ENCODE peak calls at places on chromosomes 5 and 9, in nine cellular contexts. G is stomach, D is HCT116, S is HepG2, B is sigmoid colon, E is transverse colon, V is esophagus muscularis mucosa, R is Panc1, H is GM12878. K is an unnamed sample.
A peak's percentile ranks its signal among the peaks of the same experiment; 100 is the strongest.

GRCh38 chr5:174418809-174419522 is 305.4 kb upstream of the MSX2 start:
- DNase-seq in G (no peak), D (peak; percentile 15), S (peak; percentile 7), B (no peak), E (peak; percentile 11), V (no peak), R (no peak), H (no peak), K (no peak)

GRCh38 chr5:132832612-132833011 is 2.2 kb upstream of the SHROOM1 start:
- DNase-seq in G (no peak), D (no peak), S (no peak), B (no peak), E (no peak), V (no peak), R (no peak), H (no peak), K (no peak)

GRCh38 chr9:20701058-20701457 is 17.0 kb downstream of the FOCAD start:
- DNase-seq in G (no peak), D (no peak), S (no peak), B (no peak), E (no peak), V (no peak), R (no peak), H (no peak), K (no peak)

GRCh38 chr5:78467744-78468357 is 107.4 kb downstream of the SCAMP1 start:
- DNase-seq in G (no peak), D (no peak), S (peak; percentile 31), B (no peak), E (no peak), V (no peak), R (peak; percentile 17), H (peak; percentile 3), K (no peak)

GRCh38 chr9:134004881-134005280 is 12.8 kb upstream of the VAV2 start:
- DNase-seq in G (no peak), D (no peak), S (no peak), B (no peak), E (no peak), V (no peak), R (no peak), H (no peak), K (peak; percentile 32)

GRCh38 chr5:142548739-142549275 is 137.1 kb downstream of the FGF1 start:
- DNase-seq in G (peak; percentile 36), D (peak; percentile 93), S (peak; percentile 88), B (peak; percentile 70), E (peak; percentile 41), V (no peak), R (peak; percentile 97), H (peak; percentile 12), K (no peak)

GRCh38 chr5:170576602-170577584 is 73.1 kb downstream of the KCNIP1 start:
- DNase-seq in G (no peak), D (no peak), S (no peak), B (no peak), E (no peak), V (no peak), R (no peak), H (no peak), K (no peak)

GRCh38 chr9:112065781-112066606 is 109.1 kb downstream of the SUSD1 start:
- DNase-seq in G (peak; percentile 86), D (peak; percentile 91), S (no peak), B (peak; percentile 67), E (peak; percentile 81), V (peak; percentile 82), R (no peak), H (no peak), K (no peak)

GRCh38 chr5:34563951-34564705 is 92.0 kb upstream of the RAI14 start:
- DNase-seq in G (peak; percentile 49), D (no peak), S (no peak), B (no peak), E (no peak), V (no peak), R (no peak), H (no peak), K (peak; percentile 76)

GRCh38 chr5:175710361-175710760 is 52.5 kb downstream of the HRH2 start:
- DNase-seq in G (peak; percentile 24), D (no peak), S (no peak), B (peak; percentile 48), E (no peak), V (no peak), R (no peak), H (no peak), K (peak; percentile 57)

GRCh38 chr9:34987160-34988040 is 2.1 kb upstream of the DNAJB5 start:
- DNase-seq in G (no peak), D (no peak), S (no peak), B (no peak), E (no peak), V (no peak), R (no peak), H (no peak), K (peak; percentile 74)

GRCh38 chr9:16868706-16869105 is 1.8 kb downstream of the BNC2 start:
- DNase-seq in G (no peak), D (no peak), S (no peak), B (no peak), E (no peak), V (no peak), R (no peak), H (no peak), K (no peak)

GRCh38 chr5:71925608-71926091 is 181.6 kb upstream of the MAP1B start:
- DNase-seq in G (no peak), D (no peak), S (no peak), B (no peak), E (no peak), V (peak; percentile 86), R (no peak), H (no peak), K (no peak)

GRCh38 chr5:34916518-34916917 is 1.0 kb downstream of the BRIX1 start:
- DNase-seq in G (no peak), D (no peak), S (no peak), B (no peak), E (no peak), V (no peak), R (no peak), H (no peak), K (no peak)

DNA sequence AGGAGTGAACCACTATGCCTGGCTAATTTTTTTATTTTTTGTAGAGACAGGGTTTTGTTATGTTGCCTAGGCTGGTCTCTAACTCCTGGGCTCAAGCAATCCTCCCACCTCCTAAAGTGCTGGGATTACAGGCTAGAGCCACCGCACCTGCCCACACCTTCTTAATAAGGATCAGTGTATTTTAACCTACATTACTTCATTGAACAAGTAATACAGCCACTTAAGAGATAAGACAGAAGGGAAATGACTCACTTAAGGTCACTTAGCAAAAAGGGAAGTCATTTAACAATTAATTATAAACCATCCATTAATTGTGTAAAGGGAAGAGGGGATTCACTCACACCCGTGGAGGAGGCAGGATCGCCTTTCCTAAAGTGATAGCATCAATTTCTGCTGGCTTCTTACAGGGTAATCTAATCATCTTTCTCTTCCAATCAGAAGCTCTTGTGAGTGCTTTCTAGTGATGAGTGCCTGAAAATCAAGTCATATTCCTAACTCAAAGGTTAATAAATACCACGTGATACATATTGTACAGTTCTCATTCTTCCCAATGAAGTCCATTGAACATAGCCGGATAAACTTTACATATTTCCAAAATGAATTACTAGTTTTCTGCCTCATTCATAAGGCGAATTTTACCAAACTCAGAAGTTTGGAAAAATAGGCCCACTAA is 3.5 kb downstream of the FBXW11 start:
- DNase-seq in G (no peak), D (no peak), S (no peak), B (no peak), E (no peak), V (no peak), R (no peak), H (no peak), K (no peak)
- H3K4me1 ChIP-seq in G (peaks cover 85% of the 10 kb centered on the region), D (peaks cover 9% of the 10 kb centered on the region), S (peaks cover 38% of the 10 kb centered on the region), B (peaks cover 64% of the 10 kb centered on the region), E (peaks cover 44% of the 10 kb centered on the region), V (peaks cover 83% of the 10 kb centered on the region), R (peaks cover 45% of the 10 kb centered on the region), H (peaks cover 41% of the 10 kb centered on the region), K (peaks cover 60% of the 10 kb centered on the region)

GRCh38 chr5:151150484-151151262 is 6.9 kb downstream of the ANXA6 start:
- DNase-seq in G (peak; percentile 31), D (no peak), S (no peak), B (peak; percentile 89), E (peak; percentile 61), V (no peak), R (no peak), H (peak; percentile 50), K (peak; percentile 89)
- TF ChIP-seq POLR2AphosphoS5 in G (no peak), D (no peak), S (no peak), B (peak; percentile 76), E (peak; percentile 26), V (peak; percentile 56), R (no peak), H (no peak), K (no peak)

DNA sequence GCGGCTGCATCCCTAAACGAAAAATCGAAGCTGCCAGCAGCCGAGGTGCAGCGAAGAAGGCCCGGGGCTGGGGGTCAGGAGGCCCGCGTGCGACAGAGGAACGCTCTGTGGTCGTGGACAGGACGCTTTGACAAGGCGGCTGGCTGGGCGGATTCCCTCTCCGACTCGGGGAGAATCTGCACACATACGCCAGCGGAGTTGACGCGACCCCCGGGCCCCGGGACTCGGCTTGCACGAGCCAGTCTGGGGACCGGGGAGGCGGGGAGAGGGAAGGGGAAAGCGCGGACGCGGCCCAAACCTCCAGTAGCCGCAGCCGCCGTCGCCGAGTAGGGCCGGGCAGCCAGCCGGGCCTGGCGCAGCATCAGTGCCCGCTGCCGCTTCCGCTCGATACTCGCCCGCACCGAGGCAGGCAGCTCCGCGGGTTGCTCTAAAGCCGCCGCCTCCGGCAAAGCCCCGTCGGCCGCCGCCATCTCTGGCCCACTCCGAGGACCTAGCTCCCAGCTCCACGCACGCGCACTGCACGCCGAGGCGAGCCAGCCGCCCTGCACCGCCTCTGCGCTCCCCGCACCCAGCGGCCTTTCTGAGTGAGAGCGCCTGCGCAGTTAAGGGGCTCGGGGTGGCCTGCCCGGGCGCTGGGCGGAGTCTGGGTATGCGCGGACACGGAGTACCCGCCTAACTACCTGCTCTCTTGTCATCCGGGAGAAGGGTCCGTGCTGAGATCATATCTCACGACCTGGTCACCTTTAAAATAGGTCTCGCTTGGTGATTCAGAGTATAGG is at the start of gene XPA:
- DNase-seq in G (peak; percentile 98), D (peak; percentile 87), S (peak; percentile 92), B (peak; percentile 98), E (peak; percentile 98), V (peak; percentile 97), R (peak; percentile 47), H (peak; percentile 80), K (peak; percentile 100)
- TF ChIP-seq CTCF in G (no peak), D (no peak), S (no peak), B (no peak), E (no peak), V (no peak), R (no peak), H (no peak), K (peak; percentile 30)

GRCh38 chr9:129933215-129933614 is 98.0 kb downstream of the USP20 start:
- DNase-seq in G (no peak), D (no peak), S (no peak), B (no peak), E (no peak), V (no peak), R (no peak), H (no peak), K (no peak)

GRCh38 chr9:129933709-129934586 is 98.7 kb downstream of the USP20 start:
- DNase-seq in G (no peak), D (no peak), S (no peak), B (no peak), E (no peak), V (no peak), R (no peak), H (no peak), K (no peak)

GRCh38 chr9:129938291-129938979 is 103.2 kb downstream of the USP20 start:
- DNase-seq in G (no peak), D (no peak), S (no peak), B (no peak), E (no peak), V (no peak), R (no peak), H (no peak), K (no peak)

GRCh38 chr9:129939426-129939825 is 103.6 kb downstream of the FNBP1 start:
- DNase-seq in G (no peak), D (no peak), S (no peak), B (no peak), E (no peak), V (no peak), R (no peak), H (no peak), K (no peak)

GRCh38 chr9:129936222-129936621 is 101.0 kb downstream of the USP20 start:
- DNase-seq in G (no peak), D (no peak), S (no peak), B (no peak), E (no peak), V (no peak), R (no peak), H (no peak), K (no peak)
- H3K4me1 ChIP-seq in G (peaks cover 70% of the 10 kb centered on the region), D (no peaks in the 10 kb centered on the region), S (peaks cover 10% of the 10 kb centered on the region), B (peaks cover 77% of the 10 kb centered on the region), E (peaks cover 19% of the 10 kb centered on the region), V (peaks cover 87% of the 10 kb centered on the region), R (no peaks in the 10 kb centered on the region), H (peaks cover 46% of the 10 kb centered on the region), K (peaks cover 66% of the 10 kb centered on the region)

K was measured in spleen.